ENCODE peak calls at places on chromosomes 7 and 10, in six cellular contexts. S is GM23248, M is cardiac muscle cell, P is lung, B is fibroblast of lung, I is keratinocyte. G is an unnamed sample.

GRCh38 chr10:47383254-47384147 is 592 bp downstream of the ZNF488 start:
- DNase-seq in S (no peak), M (no peak), P (peak; percentile 27), B (no peak), I (no peak), G (peak; percentile 88)

GRCh38 chr7:95585426-95585789 is 10.9 kb downstream of the PDK4 start:
- DNase-seq in S (no peak), M (no peak), P (no peak), B (no peak), I (no peak), G (no peak)

GRCh38 chr7:50369408-50370026 is 65.0 kb downstream of the IKZF1 start:
- DNase-seq in S (peak; percentile 5), M (peak; percentile 43), P (no peak), B (peak; percentile 1), I (no peak), G (peak; percentile 85)

GRCh38 chr7:25246306-25246705 is 18.0 kb upstream of the NPVF start:
- DNase-seq in S (no peak), M (no peak), P (no peak), B (no peak), I (no peak), G (no peak)

GRCh38 chr10:56880541-56880940 is 519.5 kb upstream of the ZWINT start:
- DNase-seq in S (no peak), M (peak; percentile 5), P (peak; percentile 29), B (no peak), I (no peak), G (no peak)

GRCh38 chr10:92834981-92835380 is 13.3 kb upstream of the EXOC6 start:
- DNase-seq in S (peak; percentile 19), M (no peak), P (no peak), B (peak; percentile 71), I (no peak), G (no peak)

GRCh38 chr7:30920584-30921539 is 9.2 kb downstream of the AQP1 start:
- DNase-seq in S (peak; percentile 75), M (peak; percentile 79), P (no peak), B (peak; percentile 30), I (no peak), G (no peak)

GRCh38 chr7:28830831-28831230 is 127.3 kb downstream of the TRIL start:
- DNase-seq in S (no peak), M (no peak), P (no peak), B (no peak), I (no peak), G (no peak)

GRCh38 chr7:28270536-28270935 is 89.9 kb upstream of the JAZF1 start:
- DNase-seq in S (no peak), M (no peak), P (no peak), B (no peak), I (no peak), G (no peak)

GRCh38 chr7:44646176-44646920 is 39.9 kb downstream of the OGDH start:
- DNase-seq in S (no peak), M (no peak), P (no peak), B (peak; percentile 33), I (no peak), G (no peak)

GRCh38 chr7:145478551-145478950 is 638.0 kb upstream of the CNTNAP2 start:
- DNase-seq in S (no peak), M (peak; percentile 23), P (no peak), B (no peak), I (no peak), G (no peak)

GRCh38 chr7:24024689-24025088 is 259.3 kb upstream of the NPY start:
- DNase-seq in S (no peak), M (no peak), P (no peak), B (peak; percentile 18), I (no peak), G (no peak)

GRCh38 chr10:95443636-95444035 is 117.5 kb downstream of the SORBS1 start:
- DNase-seq in S (no peak), M (no peak), P (no peak), B (no peak), I (no peak), G (no peak)

GRCh38 chr7:113289140-113289740 is 170.9 kb upstream of the SMIM30 start:
- DNase-seq in S (peak; percentile 79), M (peak; percentile 52), P (no peak), B (peak; percentile 70), I (no peak), G (peak; percentile 57)

GRCh38 chr10:93468532-93469213 is 13.5 kb downstream of the MYOF start:
- DNase-seq in S (peak; percentile 97), M (no peak), P (no peak), B (peak; percentile 93), I (no peak), G (no peak)

GRCh38 chr7:116547347-116547746 is 22.5 kb downstream of the CAV1 start:
- DNase-seq in S (peak; percentile 97), M (no peak), P (no peak), B (peak; percentile 34), I (no peak), G (no peak)

GRCh38 chr7:101819913-101820522 is 2.6 kb downstream of the CUX1 start:
- DNase-seq in S (no peak), M (no peak), P (no peak), B (no peak), I (no peak), G (no peak)

GRCh38 chr10:77038412-77038806 is 599.2 kb downstream of the KCNMA1 start:
- DNase-seq in S (no peak), M (no peak), P (no peak), B (no peak), I (no peak), G (no peak)

GRCh38 chr10:44725404-44725803 is 185.7 kb upstream of the TMEM72 start:
- DNase-seq in S (peak; percentile 53), M (no peak), P (no peak), B (peak; percentile 34), I (no peak), G (no peak)

GRCh38 chr10:71927669-71928592 is 36.3 kb upstream of the CHST3 start:
- DNase-seq in S (peak; percentile 67), M (no peak), P (no peak), B (peak; percentile 42), I (no peak), G (no peak)

GRCh38 chr10:48465860-48466521 is 138.9 kb downstream of the ARHGAP22 start:
- DNase-seq in S (no peak), M (no peak), P (no peak), B (no peak), I (no peak), G (peak; percentile 52)
- H3K4me1 ChIP-seq in S (peaks cover under 1% of the 10 kb centered on the region), M (peaks cover 23% of the 10 kb centered on the region), P (no peaks in the 10 kb centered on the region), B (peaks cover 2% of the 10 kb centered on the region), I (peaks cover 34% of the 10 kb centered on the region), G (peaks cover 7% of the 10 kb centered on the region)

GRCh38 chr7:134740364-134740763 is 39.1 kb upstream of the CALD1 start:
- DNase-seq in S (no peak), M (no peak), P (no peak), B (no peak), I (no peak), G (no peak)

GRCh38 chr7:134732739-134733138 is 46.7 kb upstream of the CALD1 start:
- DNase-seq in S (no peak), M (no peak), P (no peak), B (no peak), I (no peak), G (no peak)

GRCh38 chr7:134737561-134738353 is 41.7 kb upstream of the CALD1 start:
- DNase-seq in S (peak; percentile 98), M (no peak), P (no peak), B (peak; percentile 38), I (no peak), G (no peak)

GRCh38 chr7:134739362-134739761 is 40.1 kb upstream of the CALD1 start:
- DNase-seq in S (no peak), M (no peak), P (no peak), B (no peak), I (no peak), G (no peak)

DNA sequence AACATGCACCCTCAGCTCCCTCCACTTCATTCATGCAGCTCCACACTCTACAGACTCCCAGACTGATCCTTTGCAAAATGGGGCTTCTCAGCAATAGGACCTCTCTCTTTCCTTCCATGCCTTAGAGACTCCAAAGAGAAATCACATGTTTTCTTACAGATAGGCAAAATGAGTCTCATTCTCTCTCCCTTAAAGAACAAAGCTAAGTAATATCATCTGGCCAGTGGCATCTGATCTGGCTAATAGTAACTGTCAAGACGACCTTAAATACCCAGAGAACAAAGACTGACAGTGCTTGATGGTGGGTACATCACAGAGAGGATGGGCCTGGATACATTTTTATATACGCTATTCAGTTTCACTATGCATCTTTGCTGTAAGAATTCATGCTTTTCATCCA is 43.1 kb upstream of the CALD1 start:
- DNase-seq in S (no peak), M (no peak), P (no peak), B (no peak), I (no peak), G (no peak)
- H3K4me1 ChIP-seq in S (peaks cover 63% of the 10 kb centered on the region), M (peaks cover 7% of the 10 kb centered on the region), P (peaks cover 2% of the 10 kb centered on the region), B (no peaks in the 10 kb centered on the region), I (no peaks in the 10 kb centered on the region), G (no peaks in the 10 kb centered on the region)

GRCh38 chr7:130951303-130951975 is 217.4 kb upstream of the KLF14 start:
- DNase-seq in S (no peak), M (no peak), P (no peak), B (no peak), I (no peak), G (no peak)

GRCh38 chr7:130950741-130951140 is 216.7 kb upstream of the KLF14 start:
- DNase-seq in S (no peak), M (no peak), P (no peak), B (no peak), I (no peak), G (no peak)

GRCh38 chr7:130949550-130949949 is 215.5 kb upstream of the KLF14 start:
- DNase-seq in S (no peak), M (no peak), P (no peak), B (no peak), I (no peak), G (no peak)

GRCh38 chr7:130948913-130949312 is 214.9 kb upstream of the KLF14 start:
- DNase-seq in S (no peak), M (no peak), P (no peak), B (no peak), I (no peak), G (no peak)

GRCh38 chr7:130950054-130950453 is 216.0 kb upstream of the KLF14 start:
- DNase-seq in S (no peak), M (no peak), P (no peak), B (no peak), I (no peak), G (no peak)
- H3K4me1 ChIP-seq in S (peaks cover 35% of the 10 kb centered on the region), M (no peaks in the 10 kb centered on the region), P (peaks cover 3% of the 10 kb centered on the region), B (peaks cover 13% of the 10 kb centered on the region), I (peaks cover 16% of the 10 kb centered on the region), G (peaks cover 26% of the 10 kb centered on the region)

DNA sequence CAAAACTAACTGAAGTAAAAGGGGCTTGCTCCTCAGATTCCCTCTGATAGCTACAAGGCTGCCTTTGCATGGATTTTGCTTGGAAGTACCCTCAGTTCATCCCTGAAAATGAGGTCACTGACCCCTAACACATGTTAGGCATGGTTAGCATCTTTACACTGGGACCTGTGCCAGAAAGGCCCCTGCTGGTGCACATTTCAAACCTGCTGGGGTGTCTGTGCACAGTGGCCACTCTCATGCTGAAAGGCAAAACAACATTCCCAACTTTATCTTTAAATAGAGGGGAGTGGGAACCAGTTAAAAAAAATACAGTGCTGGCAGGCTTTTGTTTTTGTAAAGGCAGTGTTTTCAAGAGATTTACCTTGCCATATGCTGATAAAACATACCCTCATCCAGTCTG is 99.1 kb downstream of the ANK3 start:
- DNase-seq in S (no peak), M (peak; percentile 78), P (no peak), B (no peak), I (no peak), G (no peak)
- H3K4me1 ChIP-seq in S (no peaks in the 10 kb centered on the region), M (peaks cover 65% of the 10 kb centered on the region), P (peaks cover 22% of the 10 kb centered on the region), B (peaks cover 7% of the 10 kb centered on the region), I (no peaks in the 10 kb centered on the region), G (no peaks in the 10 kb centered on the region)

G was measured in GM23338.